ENCODE peak calls at places on chromosomes 11 and 22, in six cellular contexts. M, W, B, X, F and E are unnamed samples.

GRCh38 chr22:48738204-48738980 is 1089.3 kb downstream of the BRD1 start:
- DNase-seq in M (no peak), W (no peak), B (no peak), X (no peak), F (peak; percentile 36), E (no peak)

GRCh38 chr22:38036392-38037062 is 20.7 kb upstream of the PICK1 start:
- DNase-seq in M (no peak), W (no peak), B (no peak), X (no peak), F (no peak), E (no peak)

GRCh38 chr11:94924074-94925031 is 49.0 kb downstream of the CWC15 start:
- DNase-seq in M (no peak), W (no peak), B (peak; percentile 32), X (no peak), F (no peak), E (no peak)

GRCh38 chr11:74366576-74366975 is 31.7 kb downstream of the PGM2L1 start:
- DNase-seq in M (no peak), W (no peak), B (no peak), X (no peak), F (no peak), E (no peak)

GRCh38 chr11:126421243-126421642 is 65.8 kb downstream of the ST3GAL4 start:
- DNase-seq in M (no peak), W (peak; percentile 76), B (no peak), X (no peak), F (no peak), E (peak; percentile 47)

GRCh38 chr11:125358254-125358840 is 137.7 kb downstream of the FEZ1 start:
- DNase-seq in M (no peak), W (no peak), B (no peak), X (no peak), F (no peak), E (no peak)

GRCh38 chr11:65540290-65541092 is 15.6 kb downstream of the SCYL1 start:
- DNase-seq in M (peak; percentile 58), W (peak; percentile 91), B (peak; percentile 92), X (no peak), F (peak; percentile 93), E (peak; percentile 91)

GRCh38 chr11:33987975-33988580 is 63.5 kb upstream of the CAPRIN1 start:
- DNase-seq in M (peak; percentile 49), W (peak; percentile 44), B (peak; percentile 84), X (peak; percentile 90), F (peak; percentile 54), E (peak; percentile 75)

GRCh38 chr22:50084570-50084969 is 656 bp downstream of the MLC1 start:
- DNase-seq in M (no peak), W (no peak), B (no peak), X (no peak), F (no peak), E (no peak)

GRCh38 chr22:24154826-24155225 is 26.5 kb upstream of the SUSD2 start:
- DNase-seq in M (no peak), W (no peak), B (no peak), X (no peak), F (no peak), E (no peak)

GRCh38 chr11:116180806-116181600 is 591.8 kb downstream of the BUD13 start:
- DNase-seq in M (no peak), W (no peak), B (no peak), X (no peak), F (no peak), E (no peak)

GRCh38 chr11:75946531-75947530 is 131.8 kb downstream of the UVRAG start:
- DNase-seq in M (no peak), W (no peak), B (no peak), X (peak; percentile 32), F (no peak), E (no peak)

GRCh38 chr11:69220581-69221051 is 64.9 kb downstream of the SMIM38 start:
- DNase-seq in M (no peak), W (no peak), B (no peak), X (no peak), F (peak; percentile 47), E (no peak)

GRCh38 chr11:26040339-26040738 is 291.6 kb upstream of the ANO3 start:
- DNase-seq in M (no peak), W (no peak), B (no peak), X (no peak), F (no peak), E (no peak)

DNA sequence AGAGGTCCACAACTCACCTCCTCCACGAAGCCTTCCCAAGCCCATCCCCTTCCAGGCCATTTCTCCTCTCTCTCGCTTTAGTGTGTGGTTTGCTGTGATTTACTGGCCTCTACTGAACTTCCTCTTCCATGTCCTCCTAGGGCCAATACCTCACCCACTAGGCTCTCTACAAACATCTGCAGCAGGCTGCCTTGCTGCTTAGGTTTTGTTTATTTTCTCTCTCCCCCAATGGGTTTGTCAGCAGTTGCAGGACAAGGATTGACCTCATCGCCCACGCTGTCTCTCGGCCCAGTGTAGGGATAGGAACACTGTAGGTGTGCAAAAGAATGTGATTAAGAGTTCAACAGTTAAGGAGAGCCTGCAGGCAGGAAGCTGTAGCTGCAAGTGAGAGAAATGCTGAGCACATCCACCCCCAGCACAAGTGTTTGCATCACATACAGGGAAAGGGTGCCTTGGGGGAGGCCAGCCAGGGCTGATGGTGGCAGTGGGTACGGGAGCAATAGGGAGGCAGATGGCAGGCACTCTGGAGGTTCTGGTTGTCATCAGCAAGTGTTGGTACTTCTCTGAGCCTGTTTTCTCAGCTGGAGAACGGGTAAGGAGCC is 1.4 kb downstream of the PC start:
- DNase-seq in M (no peak), W (no peak), B (peak; percentile 20), X (no peak), F (no peak), E (no peak)
- H3K4me3 ChIP-seq in M (peak overlapping the region; percentile 5), W (no peak overlapping the region), B (no peak overlapping the region), X (no peak overlapping the region), F (no peak overlapping the region), E (no peak overlapping the region)

GRCh38 chr22:29480262-29480511 is 169 bp downstream of the NEFH start:
- DNase-seq in M (no peak), W (no peak), B (no peak), X (no peak), F (no peak), E (no peak)

GRCh38 chr22:29480512-29481264 is 670 bp downstream of the NEFH start:
- DNase-seq in M (no peak), W (peak; percentile 73), B (no peak), X (no peak), F (no peak), E (peak; percentile 27)

GRCh38 chr22:29482726-29483125 is 2.7 kb downstream of the NEFH start:
- DNase-seq in M (no peak), W (no peak), B (no peak), X (no peak), F (no peak), E (no peak)

GRCh38 chr22:29482253-29482652 is 2.2 kb downstream of the NEFH start:
- DNase-seq in M (no peak), W (no peak), B (no peak), X (no peak), F (no peak), E (no peak)

DNA sequence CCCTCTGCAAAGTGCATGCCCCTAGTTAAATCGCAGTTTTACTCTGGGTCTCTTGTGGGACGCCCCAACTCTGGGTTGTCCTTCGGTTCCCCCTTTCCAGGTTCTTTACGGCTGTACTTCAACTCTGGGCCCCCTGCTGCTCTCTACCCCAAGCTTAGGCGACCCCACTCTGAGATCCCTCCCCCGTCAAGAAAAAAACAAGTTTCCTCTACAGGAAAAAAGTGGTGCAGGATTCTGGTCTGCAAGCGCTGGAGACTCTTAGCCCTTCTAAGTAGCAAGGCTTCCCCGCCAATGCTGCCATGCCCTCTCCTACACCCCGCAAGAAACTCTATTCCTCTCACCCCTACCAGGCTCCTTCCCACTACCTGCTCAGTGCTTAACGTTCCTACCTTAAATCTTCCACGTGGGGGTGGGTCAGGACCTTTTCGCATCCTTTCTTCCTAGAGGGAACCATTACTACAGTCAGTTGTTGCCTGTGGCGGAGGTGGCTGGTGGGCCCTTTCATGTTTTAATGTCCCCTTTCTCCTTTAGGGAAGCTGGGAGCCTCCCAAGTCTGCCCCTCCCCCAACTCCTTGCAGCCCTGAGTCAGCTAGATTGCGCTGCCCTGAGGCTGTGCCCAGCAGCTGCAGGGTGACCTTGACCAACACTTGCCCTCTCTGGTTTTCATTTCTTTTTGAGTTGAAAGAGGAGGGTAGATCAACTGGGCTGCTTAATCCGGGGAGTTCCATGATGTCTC is 1.4 kb downstream of the NEFH start:
- DNase-seq in M (no peak), W (peak; percentile 81), B (no peak), X (no peak), F (no peak), E (no peak)
- H3K4me3 ChIP-seq in M (peak overlapping the region; percentile 41), W (no peak overlapping the region), B (no peak overlapping the region), X (peak overlapping the region; percentile 63), F (peak overlapping the region; percentile 10), E (no peak overlapping the region)

DNA sequence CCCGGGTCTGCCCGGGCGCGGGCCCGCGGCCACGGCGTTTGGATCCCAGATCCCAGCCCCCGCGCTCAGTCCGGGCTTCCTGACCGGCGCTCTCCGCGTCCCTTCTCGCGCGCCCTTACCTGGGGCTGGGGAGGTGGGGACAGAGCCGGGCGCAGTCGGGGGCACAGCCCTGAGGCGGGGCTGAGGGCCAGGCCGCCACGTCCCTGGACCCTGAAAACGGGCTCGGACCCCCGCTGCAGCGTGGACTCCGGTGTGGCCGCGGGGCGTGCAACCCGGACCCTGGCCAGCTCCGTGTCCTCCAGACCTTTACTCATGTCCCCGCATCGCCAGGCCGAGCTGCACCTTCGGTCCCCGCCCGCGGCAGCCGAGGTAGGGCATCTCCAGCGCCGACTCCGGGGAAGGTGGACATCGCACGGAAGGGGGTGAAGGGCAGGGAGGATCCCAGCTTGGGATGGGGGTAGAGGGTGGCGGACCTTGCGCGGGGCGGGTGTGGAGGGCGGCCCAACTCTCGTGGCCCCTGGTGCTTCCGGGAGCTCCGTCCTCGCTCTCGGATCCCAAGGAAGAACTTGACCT is 9.9 kb upstream of the AIFM3 start:
- DNase-seq in M (no peak), W (no peak), B (no peak), X (no peak), F (no peak), E (no peak)
- H3K4me3 ChIP-seq in M (peak overlapping the region; percentile 70), W (peak overlapping the region; percentile 51), B (no peak overlapping the region), X (no peak overlapping the region), F (peak overlapping the region; percentile 57), E (peak overlapping the region; percentile 63)

GRCh38 chr11:78189851-78190250 is 1.1 kb downstream of the USP35 start:
- DNase-seq in M (no peak), W (peak; percentile 32), B (peak; percentile 39), X (no peak), F (peak; percentile 45), E (no peak)
- H3K4me3 ChIP-seq in M (peak overlapping the region; percentile 82), W (peak overlapping the region; percentile 87), B (peak overlapping the region; percentile 79), X (no peak overlapping the region), F (peak overlapping the region; percentile 64), E (peak overlapping the region; percentile 85)

GRCh38 chr11:36557991-36558390 is 9.8 kb upstream of the RAG1 start:
- DNase-seq in M (no peak), W (no peak), B (no peak), X (no peak), F (no peak), E (no peak)
- H3K4me3 ChIP-seq in M (no peak overlapping the region), W (no peak overlapping the region), B (no peak overlapping the region), X (no peak overlapping the region), F (no peak overlapping the region), E (no peak overlapping the region)

DNA sequence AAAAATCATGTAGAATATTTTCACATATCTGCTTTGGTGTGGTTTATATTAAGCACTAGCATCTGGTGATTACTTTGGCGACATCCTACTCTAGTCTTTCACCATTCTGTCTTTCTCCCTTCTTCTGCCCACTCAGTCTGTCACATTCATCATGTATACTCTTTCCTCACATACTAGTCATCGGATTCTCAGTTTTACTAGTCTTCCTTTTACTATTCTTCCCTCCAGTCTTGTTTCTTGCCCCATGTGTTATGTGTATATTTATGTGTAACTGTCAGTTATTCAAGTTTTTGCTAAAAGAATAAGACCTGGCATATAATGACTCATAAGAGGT is 4.6 kb upstream of the DIXDC1 start:
- DNase-seq in M (no peak), W (no peak), B (no peak), X (no peak), F (no peak), E (no peak)
- H3K4me3 ChIP-seq in M (no peak overlapping the region), W (no peak overlapping the region), B (no peak overlapping the region), X (no peak overlapping the region), F (no peak overlapping the region), E (no peak overlapping the region)